ENCODE peak calls at places on chromosomes 3 and 15, in eight cellular contexts. One of them, this sample, is unnamed.

GRCh38 chr3:8421267-8421666 is 80.4 kb upstream of the LMCD1 start:
- DNase-seq in astrocyte of the spinal cord: no peak
- DNase-seq in Caco-2: no peak
- DNase-seq in A673: peak; percentile 82
- DNase-seq in lower lobe of right lung: no peak
- DNase-seq in AG04449: no peak
- DNase-seq in A549: no peak
- DNase-seq in PC-3: peak; percentile 20
- DNase-seq in this sample: no peak

GRCh38 chr3:32309653-32310242 is 71.3 kb downstream of the CMTM8 start:
- DNase-seq in astrocyte of the spinal cord: no peak
- DNase-seq in PC-3: no peak
- DNase-seq in A673: no peak
- DNase-seq in lower lobe of right lung: no peak
- DNase-seq in AG04449: no peak
- DNase-seq in Caco-2: no peak
- DNase-seq in A549: no peak
- DNase-seq in this sample: no peak

GRCh38 chr3:146468234-146468931 is 978 bp downstream of the PLSCR2 start:
- DNase-seq in AG04449: no peak
- DNase-seq in astrocyte of the spinal cord: no peak
- DNase-seq in A673: no peak
- DNase-seq in lower lobe of right lung: no peak
- DNase-seq in PC-3: peak; percentile 59
- DNase-seq in A549: no peak
- DNase-seq in Caco-2: no peak
- DNase-seq in this sample: peak; percentile 14

GRCh38 chr3:46759239-46760152 is 41.8 kb upstream of the PRSS50 start:
- DNase-seq in PC-3: no peak
- DNase-seq in lower lobe of right lung: no peak
- DNase-seq in A549: no peak
- DNase-seq in astrocyte of the spinal cord: no peak
- DNase-seq in AG04449: no peak
- DNase-seq in Caco-2: no peak
- DNase-seq in A673: no peak
- DNase-seq in this sample: no peak

GRCh38 chr3:152177757-152178156 is 91.0 kb upstream of the MBNL1 start:
- DNase-seq in astrocyte of the spinal cord: no peak
- DNase-seq in PC-3: no peak
- DNase-seq in Caco-2: no peak
- DNase-seq in AG04449: no peak
- DNase-seq in A549: no peak
- DNase-seq in lower lobe of right lung: no peak
- DNase-seq in A673: no peak
- DNase-seq in this sample: no peak

GRCh38 chr3:46733026-46733800 is 15.5 kb upstream of the PRSS50 start:
- DNase-seq in astrocyte of the spinal cord: no peak
- DNase-seq in PC-3: peak; percentile 14
- DNase-seq in Caco-2: peak; percentile 32
- DNase-seq in A549: no peak
- DNase-seq in AG04449: no peak
- DNase-seq in A673: no peak
- DNase-seq in lower lobe of right lung: no peak
- DNase-seq in this sample: peak; percentile 12

GRCh38 chr3:77125934-77126333 is 86.0 kb downstream of the ROBO2 start:
- DNase-seq in astrocyte of the spinal cord: no peak
- DNase-seq in AG04449: no peak
- DNase-seq in lower lobe of right lung: no peak
- DNase-seq in PC-3: no peak
- DNase-seq in Caco-2: no peak
- DNase-seq in A673: no peak
- DNase-seq in A549: no peak
- DNase-seq in this sample: no peak

GRCh38 chr3:123688241-123688747 is 103.4 kb upstream of the HACD2 start:
- DNase-seq in A673: no peak
- DNase-seq in astrocyte of the spinal cord: peak; percentile 92
- DNase-seq in A549: peak; percentile 68
- DNase-seq in PC-3: peak; percentile 81
- DNase-seq in AG04449: peak; percentile 86
- DNase-seq in Caco-2: no peak
- DNase-seq in lower lobe of right lung: no peak
- DNase-seq in this sample: peak; percentile 69

GRCh38 chr15:70237626-70238025 is 139.9 kb upstream of the TLE3 start:
- DNase-seq in AG04449: no peak
- DNase-seq in Caco-2: no peak
- DNase-seq in lower lobe of right lung: no peak
- DNase-seq in A673: no peak
- DNase-seq in astrocyte of the spinal cord: no peak
- DNase-seq in PC-3: no peak
- DNase-seq in A549: no peak
- DNase-seq in this sample: no peak

GRCh38 chr3:194880940-194881925 is 195.6 kb downstream of the FAM43A start:
- DNase-seq in Caco-2: no peak
- DNase-seq in A673: no peak
- DNase-seq in astrocyte of the spinal cord: no peak
- DNase-seq in PC-3: no peak
- DNase-seq in AG04449: no peak
- DNase-seq in lower lobe of right lung: no peak
- DNase-seq in A549: no peak
- DNase-seq in this sample: no peak

DNA sequence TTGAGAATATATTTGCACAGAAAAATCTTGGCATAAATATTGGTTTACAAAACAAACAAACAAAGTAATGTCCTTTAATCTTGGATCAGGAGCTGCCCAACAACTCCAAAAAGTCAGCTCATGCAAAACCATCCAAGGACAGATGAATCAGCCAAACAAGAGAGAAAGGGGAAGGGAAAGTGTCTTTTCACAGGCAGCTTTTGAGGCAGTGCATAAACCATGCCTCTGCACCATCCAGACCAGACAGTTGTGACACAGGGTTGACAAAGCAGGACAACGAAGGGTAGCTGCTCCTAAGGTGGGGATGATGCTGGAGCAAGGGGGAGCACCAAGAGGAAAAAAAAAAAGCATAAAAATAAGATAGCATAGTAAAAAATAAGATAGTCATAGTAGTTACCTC is 8.7 kb downstream of the CD86 start:
- DNase-seq in lower lobe of right lung: no peak
- DNase-seq in Caco-2: no peak
- DNase-seq in astrocyte of the spinal cord: no peak
- DNase-seq in PC-3: no peak
- DNase-seq in A673: no peak
- DNase-seq in A549: no peak
- DNase-seq in AG04449: no peak
- DNase-seq in this sample: no peak
- H3K4me3 ChIP-seq in lower lobe of right lung: no peak overlapping the region
- H3K4me3 ChIP-seq in Caco-2: no peak overlapping the region
- H3K4me3 ChIP-seq in astrocyte of the spinal cord: no peak overlapping the region
- H3K4me3 ChIP-seq in PC-3: no peak overlapping the region
- H3K4me3 ChIP-seq in A673: no peak overlapping the region
- H3K4me3 ChIP-seq in A549: no peak overlapping the region
- H3K4me3 ChIP-seq in AG04449: no peak overlapping the region
- H3K4me3 ChIP-seq in this sample: no peak overlapping the region

DNA sequence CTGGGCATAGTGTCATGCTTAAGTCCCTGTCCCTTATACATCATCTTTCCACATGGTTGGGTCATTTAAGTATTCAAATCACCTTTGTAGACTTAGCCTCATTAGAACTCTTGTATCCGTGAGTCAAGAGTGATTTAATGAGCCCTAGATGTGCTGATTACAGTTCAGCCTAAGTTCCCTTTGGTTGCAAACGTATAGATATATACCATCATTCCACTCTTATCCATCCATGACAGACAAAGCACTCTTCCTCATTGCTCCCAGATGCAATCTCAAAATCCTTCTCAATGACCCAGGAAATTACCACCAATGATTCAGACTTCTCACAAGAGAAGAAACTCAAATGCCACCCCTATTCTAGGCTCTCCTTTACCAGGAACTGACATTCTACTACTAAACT is 50.2 kb upstream of the C3orf49 start:
- DNase-seq in Caco-2: no peak
- DNase-seq in A549: no peak
- DNase-seq in PC-3: no peak
- DNase-seq in AG04449: no peak
- DNase-seq in A673: no peak
- DNase-seq in astrocyte of the spinal cord: no peak
- DNase-seq in lower lobe of right lung: no peak
- DNase-seq in this sample: no peak
- H3K4me3 ChIP-seq in Caco-2: no peak overlapping the region
- H3K4me3 ChIP-seq in A549: no peak overlapping the region
- H3K4me3 ChIP-seq in PC-3: no peak overlapping the region
- H3K4me3 ChIP-seq in AG04449: no peak overlapping the region
- H3K4me3 ChIP-seq in A673: no peak overlapping the region
- H3K4me3 ChIP-seq in astrocyte of the spinal cord: no peak overlapping the region
- H3K4me3 ChIP-seq in lower lobe of right lung: no peak overlapping the region
- H3K4me3 ChIP-seq in this sample: no peak overlapping the region

GRCh38 chr15:43749690-43750345 is 3.6 kb downstream of the PDIA3 start:
- DNase-seq in lower lobe of right lung: peak; percentile 51
- DNase-seq in A549: no peak
- DNase-seq in Caco-2: no peak
- DNase-seq in A673: no peak
- DNase-seq in AG04449: no peak
- DNase-seq in astrocyte of the spinal cord: peak; percentile 7
- DNase-seq in PC-3: no peak
- DNase-seq in this sample: no peak

GRCh38 chr15:43751885-43752284 is 5.6 kb downstream of the PDIA3 start:
- DNase-seq in PC-3: no peak
- DNase-seq in A673: no peak
- DNase-seq in Caco-2: no peak
- DNase-seq in lower lobe of right lung: no peak
- DNase-seq in AG04449: no peak
- DNase-seq in astrocyte of the spinal cord: no peak
- DNase-seq in A549: no peak
- DNase-seq in this sample: no peak

DNA sequence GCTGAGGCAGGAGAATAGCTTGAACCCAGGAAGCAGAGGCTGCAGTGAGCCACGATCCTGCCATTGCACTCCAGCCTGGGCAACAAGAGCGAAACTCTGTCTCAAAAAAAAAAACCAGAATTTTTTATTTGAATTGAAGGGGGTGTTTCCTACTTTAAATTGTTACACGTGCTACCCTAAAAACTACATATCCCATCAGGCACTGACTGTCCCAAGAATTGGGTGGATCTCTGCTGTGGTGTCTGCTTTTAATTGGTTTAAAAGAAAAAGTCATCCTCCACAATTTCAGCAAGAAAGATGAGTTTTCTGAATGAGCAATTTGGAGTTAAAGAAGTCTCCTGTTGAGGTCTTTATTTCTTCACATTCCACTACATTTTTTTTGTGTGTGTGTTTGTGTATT is 2.1 kb downstream of the PDIA3 start:
- DNase-seq in AG04449: no peak
- DNase-seq in PC-3: peak; percentile 19
- DNase-seq in A673: peak; percentile 35
- DNase-seq in Caco-2: no peak
- DNase-seq in A549: no peak
- DNase-seq in astrocyte of the spinal cord: peak; percentile 6
- DNase-seq in lower lobe of right lung: no peak
- DNase-seq in this sample: no peak
- H3K4me3 ChIP-seq in AG04449: peak overlapping the region; percentile 74
- H3K4me3 ChIP-seq in PC-3: peak overlapping the region; percentile 81
- H3K4me3 ChIP-seq in A673: peak overlapping the region; percentile 82
- H3K4me3 ChIP-seq in Caco-2: no peak overlapping the region
- H3K4me3 ChIP-seq in A549: no peak overlapping the region
- H3K4me3 ChIP-seq in astrocyte of the spinal cord: no peak overlapping the region
- H3K4me3 ChIP-seq in lower lobe of right lung: peak overlapping the region; percentile 79
- H3K4me3 ChIP-seq in this sample: no peak overlapping the region

GRCh38 chr3:161069441-161070251 is 35.5 kb downstream of the B3GALNT1 start:
- DNase-seq in astrocyte of the spinal cord: peak; percentile 90
- DNase-seq in A549: no peak
- DNase-seq in PC-3: peak; percentile 97
- DNase-seq in AG04449: peak; percentile 33
- DNase-seq in lower lobe of right lung: no peak
- DNase-seq in A673: no peak
- DNase-seq in Caco-2: no peak
- DNase-seq in this sample: peak; percentile 91
- H3K4me3 ChIP-seq in astrocyte of the spinal cord: no peak overlapping the region
- H3K4me3 ChIP-seq in A549: no peak overlapping the region
- H3K4me3 ChIP-seq in PC-3: peak overlapping the region; percentile 28
- H3K4me3 ChIP-seq in AG04449: no peak overlapping the region
- H3K4me3 ChIP-seq in lower lobe of right lung: no peak overlapping the region
- H3K4me3 ChIP-seq in A673: no peak overlapping the region
- H3K4me3 ChIP-seq in Caco-2: no peak overlapping the region
- H3K4me3 ChIP-seq in this sample: no peak overlapping the region

GRCh38 chr15:40325188-40325587 is 1.7 kb downstream of the INAFM2 start:
- DNase-seq in astrocyte of the spinal cord: no peak
- DNase-seq in lower lobe of right lung: no peak
- DNase-seq in A673: no peak
- DNase-seq in A549: no peak
- DNase-seq in Caco-2: no peak
- DNase-seq in PC-3: no peak
- DNase-seq in AG04449: no peak
- DNase-seq in this sample: no peak
- H3K4me3 ChIP-seq in astrocyte of the spinal cord: peak overlapping the region; percentile 61
- H3K4me3 ChIP-seq in lower lobe of right lung: peak overlapping the region; percentile 82
- H3K4me3 ChIP-seq in A673: peak overlapping the region; percentile 60
- H3K4me3 ChIP-seq in A549: no peak overlapping the region
- H3K4me3 ChIP-seq in Caco-2: peak overlapping the region; percentile 74
- H3K4me3 ChIP-seq in PC-3: peak overlapping the region; percentile 84
- H3K4me3 ChIP-seq in AG04449: peak overlapping the region; percentile 73
- H3K4me3 ChIP-seq in this sample: no peak overlapping the region

This sample was measured in bronchial epithelial cell.